ENCODE peak calls at places on chromosomes 2 and 18, in six cellular contexts. U, D, H, P, G and R are unnamed samples.
A peak's percentile ranks its signal among the peaks of the same experiment; 100 is the strongest.

GRCh38 chr2:104708967-104709366 is 144.9 kb upstream of the POU3F3 start:
- DNase-seq in U (no peak), D (no peak), H (no peak), P (no peak), G (no peak), R (no peak)

GRCh38 chr18:49832221-49832647 is 18.9 kb upstream of the ACAA2 start:
- DNase-seq in U (no peak), D (no peak), H (no peak), P (no peak), G (no peak), R (no peak)

GRCh38 chr2:222745836-222746559 is 74.5 kb downstream of the MOGAT1 start:
- DNase-seq in U (no peak), D (no peak), H (no peak), P (no peak), G (no peak), R (no peak)

GRCh38 chr2:15808221-15808574 is 132.2 kb upstream of the MYCN start:
- DNase-seq in U (no peak), D (no peak), H (no peak), P (no peak), G (no peak), R (no peak)

GRCh38 chr18:11310476-11311086 is 161.2 kb upstream of the PIEZO2 start:
- DNase-seq in U (peak; percentile 76), D (no peak), H (no peak), P (peak; percentile 29), G (peak; percentile 54), R (peak; percentile 68)

GRCh38 chr2:38274286-38275276 is 102.5 kb downstream of the ATL2 start:
- DNase-seq in U (no peak), D (no peak), H (no peak), P (no peak), G (no peak), R (peak; percentile 80)

GRCh38 chr2:220064282-220065042 is 437.0 kb downstream of the SLC4A3 start:
- DNase-seq in U (no peak), D (no peak), H (no peak), P (no peak), G (no peak), R (no peak)

GRCh38 chr18:24964213-24964612 is 387.8 kb downstream of the ZNF521 start:
- DNase-seq in U (peak; percentile 72), D (no peak), H (no peak), P (no peak), G (no peak), R (no peak)

GRCh38 chr2:127456960-127457359 is 38.7 kb downstream of the PROC start:
- DNase-seq in U (no peak), D (no peak), H (no peak), P (no peak), G (no peak), R (no peak)

GRCh38 chr2:152036611-152037469 is 62.0 kb downstream of the CACNB4 start:
- DNase-seq in U (peak; percentile 68), D (peak; percentile 66), H (no peak), P (peak; percentile 41), G (peak; percentile 72), R (peak; percentile 78)

GRCh38 chr2:12759248-12759647 is 42.5 kb downstream of the TRIB2 start:
- DNase-seq in U (no peak), D (no peak), H (no peak), P (no peak), G (no peak), R (no peak)

GRCh38 chr18:9838144-9838877 is 47.5 kb upstream of the TXNDC2 start:
- DNase-seq in U (no peak), D (no peak), H (peak; percentile 76), P (no peak), G (no peak), R (peak; percentile 53)

GRCh38 chr2:74876081-74876886 is 42.4 kb downstream of the HK2 start:
- DNase-seq in U (no peak), D (peak; percentile 63), H (peak; percentile 60), P (no peak), G (peak; percentile 39), R (peak; percentile 77)

GRCh38 chr2:63849381-63850203 is 7.9 kb downstream of the UGP2 start:
- DNase-seq in U (no peak), D (no peak), H (no peak), P (no peak), G (no peak), R (no peak)

GRCh38 chr2:20641123-20641985 is 9.5 kb downstream of the HS1BP3 start:
- DNase-seq in U (peak; percentile 66), D (no peak), H (no peak), P (peak; percentile 18), G (no peak), R (no peak)

GRCh38 chr2:83817511-83817910 is 641.6 kb downstream of the SUCLG1 start:
- DNase-seq in U (no peak), D (no peak), H (no peak), P (no peak), G (no peak), R (no peak)

GRCh38 chr18:79690586-79691482 is 11.2 kb downstream of the CTDP1 start:
- DNase-seq in U (no peak), D (no peak), H (no peak), P (no peak), G (no peak), R (no peak)

GRCh38 chr2:66305714-66306113 is 129.2 kb upstream of the MEIS1 start:
- DNase-seq in U (peak; percentile 83), D (no peak), H (peak; percentile 65), P (peak; percentile 76), G (peak; percentile 43), R (no peak)

GRCh38 chr18:48814490-48815181 is 136.1 kb downstream of the SMAD7 start:
- DNase-seq in U (peak; percentile 3), D (peak; percentile 47), H (peak; percentile 29), P (no peak), G (no peak), R (no peak)

GRCh38 chr2:198100323-198100722 is 295.9 kb downstream of the PLCL1 start:
- DNase-seq in U (no peak), D (no peak), H (no peak), P (no peak), G (no peak), R (no peak)
- H3K4me1 ChIP-seq in U (peaks cover 32% of the 10 kb centered on the region), D (no peaks in the 10 kb centered on the region), H (no peaks in the 10 kb centered on the region), P (peaks cover 78% of the 10 kb centered on the region), G (no peaks in the 10 kb centered on the region), R (no peaks in the 10 kb centered on the region)

DNA sequence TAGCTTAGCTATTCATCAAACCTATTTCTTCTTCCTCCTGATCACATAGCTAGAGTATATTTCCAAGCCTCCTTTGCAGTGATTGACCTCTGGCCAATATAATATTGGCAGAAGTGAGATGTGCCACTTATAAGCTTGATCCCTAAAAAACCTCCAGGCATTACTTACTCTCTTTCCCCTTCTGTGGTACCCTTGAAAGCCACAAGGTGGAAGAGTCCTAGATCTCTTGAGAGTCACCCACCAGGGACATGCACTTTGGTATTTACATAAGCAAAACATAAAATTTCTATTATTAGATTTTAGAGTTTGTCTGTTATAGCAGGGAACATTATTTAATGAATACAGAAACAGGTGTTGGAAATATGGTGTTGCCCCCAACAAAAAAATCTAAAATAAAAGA is 112.0 kb downstream of the EXOC6B start:
- DNase-seq in U (no peak), D (no peak), H (no peak), P (no peak), G (no peak), R (no peak)
- TF ChIP-seq CTCF in U (no peak), D (no peak), H (no peak), P (peak; percentile 18), G (no peak), R (no peak)

GRCh38 chr2:28622101-28622499 is 126.2 kb downstream of the PLB1 start:
- DNase-seq in U (no peak), D (no peak), H (no peak), P (no peak), G (no peak), R (no peak)
- H3K4me1 ChIP-seq in U (peaks cover 48% of the 10 kb centered on the region), D (peaks cover 81% of the 10 kb centered on the region), H (peaks cover 41% of the 10 kb centered on the region), P (peaks cover 52% of the 10 kb centered on the region), G (peaks cover 51% of the 10 kb centered on the region), R (peaks cover 42% of the 10 kb centered on the region)

GRCh38 chr2:214591359-214591758 is 180.5 kb downstream of the VWC2L start:
- DNase-seq in U (no peak), D (no peak), H (no peak), P (no peak), G (no peak), R (no peak)

GRCh38 chr2:214587442-214587841 is 176.6 kb downstream of the VWC2L start:
- DNase-seq in U (no peak), D (no peak), H (no peak), P (no peak), G (no peak), R (peak; percentile 8)
- TF ChIP-seq CTCF in U (no peak), D (no peak), H (no peak), P (no peak), G (no peak), R (no peak)

GRCh38 chr2:61425605-61426155 is 45.2 kb downstream of the USP34 start:
- DNase-seq in U (no peak), D (no peak), H (no peak), P (no peak), G (no peak), R (no peak)
- H3K4me1 ChIP-seq in U (peaks cover 41% of the 10 kb centered on the region), D (peaks cover 50% of the 10 kb centered on the region), H (peaks cover 50% of the 10 kb centered on the region), P (peaks cover 66% of the 10 kb centered on the region), G (peaks cover 44% of the 10 kb centered on the region), R (no peaks in the 10 kb centered on the region)

GRCh38 chr2:120026890-120027289 is 14.0 kb downstream of the EPB41L5 start:
- DNase-seq in U (no peak), D (no peak), H (no peak), P (no peak), G (no peak), R (no peak)

GRCh38 chr2:120029672-120030640 is 17.1 kb downstream of the EPB41L5 start:
- DNase-seq in U (no peak), D (no peak), H (no peak), P (no peak), G (no peak), R (no peak)

GRCh38 chr2:120034027-120034426 is 21.1 kb downstream of the EPB41L5 start:
- DNase-seq in U (no peak), D (no peak), H (no peak), P (no peak), G (no peak), R (no peak)

GRCh38 chr2:120032297-120032696 is 19.4 kb downstream of the EPB41L5 start:
- DNase-seq in U (no peak), D (no peak), H (no peak), P (no peak), G (no peak), R (no peak)

GRCh38 chr2:120028795-120029194 is 15.9 kb downstream of the EPB41L5 start:
- DNase-seq in U (no peak), D (no peak), H (no peak), P (no peak), G (no peak), R (no peak)
- TF ChIP-seq CTCF in U (no peak), D (no peak), H (no peak), P (no peak), G (no peak), R (no peak)